ENCODE peak calls at places on chromosomes 5 and 9, in seven cellular contexts. U is occipital lobe; N is GM13977; B is HEK293T; V is EL; P is naive thymus-derived CD4-positive, alpha-beta T cell; L is activated CD4-positive, alpha-beta T cell treated with anti-CD3 and anti-CD28 coated beads, Interleukin-2, amount 10 ng/mL, durations not matched to agents 7 days and 5 days. R is an unnamed sample.
A peak's percentile ranks its signal among the peaks of the same experiment; 100 is the strongest.

GRCh38 chr5:135012033-135012588 is 21.9 kb downstream of the PITX1 start:
- DNase-seq in P (no peak), B (no peak), L (no peak), N (no peak), V (no peak), U (no peak), R (no peak)

GRCh38 chr9:38022995-38023394 is 46.0 kb downstream of the SHB start:
- DNase-seq in L (no peak), P (no peak), V (no peak), N (no peak), U (no peak), B (no peak), R (no peak)

GRCh38 chr5:102010644-102011043 is 285.4 kb downstream of the SLCO4C1 start:
- DNase-seq in U (no peak), N (no peak), V (no peak), P (no peak), B (no peak), L (no peak), R (no peak)

GRCh38 chr5:177982072-177982727 is 13.8 kb downstream of the PROP1 start:
- DNase-seq in U (no peak), N (no peak), V (no peak), L (peak; percentile 12), B (peak; percentile 60), P (no peak), R (no peak)

GRCh38 chr9:135088979-135089847 is 1.7 kb downstream of the OLFM1 start:
- DNase-seq in N (no peak), V (no peak), B (no peak), U (no peak), L (no peak), P (no peak), R (no peak)

GRCh38 chr9:97502222-97502983 is 937 bp downstream of the TMOD1 start:
- DNase-seq in U (no peak), L (no peak), V (no peak), N (peak; percentile 63), P (no peak), B (no peak), R (no peak)

GRCh38 chr5:81151546-81151945 is 81.6 kb upstream of the CKMT2 start:
- DNase-seq in L (no peak), U (no peak), B (no peak), N (no peak), V (peak; percentile 60), P (no peak), R (no peak)

GRCh38 chr5:172374783-172375182 is 79.5 kb downstream of the SH3PXD2B start:
- DNase-seq in L (no peak), B (no peak), V (no peak), N (no peak), P (no peak), U (no peak), R (no peak)

GRCh38 chr5:93588586-93589347 is 5.7 kb downstream of the NR2F1 start:
- DNase-seq in U (no peak), B (no peak), P (no peak), N (no peak), V (no peak), L (no peak), R (no peak)

GRCh38 chr5:14853685-14854084 is 17.9 kb downstream of the ANKH start:
- DNase-seq in P (no peak), N (no peak), B (no peak), L (no peak), V (no peak), U (no peak), R (no peak)

GRCh38 chr9:6549106-6549505 is 96.4 kb downstream of the GLDC start:
- DNase-seq in L (no peak), N (no peak), V (no peak), U (no peak), B (no peak), P (no peak), R (no peak)